ENCODE peak calls at places on chromosomes 6 and 20, in four cellular contexts. One of them, this sample, is unnamed.
A peak's percentile ranks its signal among the peaks of the same experiment; 100 is the strongest.

GRCh38 chr20:41798926-41799502 is 180.8 kb upstream of the CHD6 start:
- DNase-seq in astrocyte: no peak
- DNase-seq in lower lobe of right lung: no peak
- DNase-seq in GM23338: peak; percentile 42
- DNase-seq in this sample: no peak

GRCh38 chr20:16368645-16369292 is 204.5 kb downstream of the KIF16B start:
- DNase-seq in astrocyte: peak; percentile 47
- DNase-seq in lower lobe of right lung: no peak
- DNase-seq in GM23338: peak; percentile 23
- DNase-seq in this sample: no peak

GRCh38 chr6:25452027-25452426 is 172.9 kb downstream of the CARMIL1 start:
- DNase-seq in astrocyte: no peak
- DNase-seq in lower lobe of right lung: no peak
- DNase-seq in GM23338: no peak
- DNase-seq in this sample: no peak

GRCh38 chr6:13248053-13248452 is 80.3 kb downstream of the TBC1D7 start:
- DNase-seq in astrocyte: peak; percentile 81
- DNase-seq in lower lobe of right lung: no peak
- DNase-seq in GM23338: peak; percentile 47
- DNase-seq in this sample: peak; percentile 21

GRCh38 chr6:22363966-22364296 is 67.1 kb upstream of the PRL start:
- DNase-seq in astrocyte: no peak
- DNase-seq in lower lobe of right lung: no peak
- DNase-seq in GM23338: no peak
- DNase-seq in this sample: no peak

GRCh38 chr20:63463400-63464288 is 8.8 kb downstream of the KCNQ2 start:
- DNase-seq in astrocyte: no peak
- DNase-seq in lower lobe of right lung: no peak
- DNase-seq in GM23338: no peak
- DNase-seq in this sample: no peak

GRCh38 chr6:144434308-144434990 is 149.3 kb downstream of the UTRN start:
- DNase-seq in astrocyte: peak; percentile 84
- DNase-seq in lower lobe of right lung: no peak
- DNase-seq in GM23338: no peak
- DNase-seq in this sample: peak; percentile 32

GRCh38 chr20:35617397-35618031 is 1.9 kb downstream of the SPAG4 start:
- DNase-seq in astrocyte: peak; percentile 28
- DNase-seq in lower lobe of right lung: peak; percentile 58
- DNase-seq in GM23338: peak; percentile 88
- DNase-seq in this sample: peak; percentile 32

GRCh38 chr6:30836431-30836866 is 47.9 kb upstream of the DDR1 start:
- DNase-seq in astrocyte: peak; percentile 71
- DNase-seq in lower lobe of right lung: no peak
- DNase-seq in GM23338: no peak
- DNase-seq in this sample: no peak

GRCh38 chr6:10962673-10963072 is 75.8 kb downstream of the SYCP2L start:
- DNase-seq in astrocyte: peak; percentile 77
- DNase-seq in lower lobe of right lung: no peak
- DNase-seq in GM23338: no peak
- DNase-seq in this sample: no peak

GRCh38 chr6:148398244-148398643 is 55.6 kb downstream of the SASH1 start:
- DNase-seq in astrocyte: no peak
- DNase-seq in lower lobe of right lung: no peak
- DNase-seq in GM23338: no peak
- DNase-seq in this sample: no peak

GRCh38 chr20:56163806-56164205 is 84.7 kb upstream of the MC3R start:
- DNase-seq in astrocyte: no peak
- DNase-seq in lower lobe of right lung: no peak
- DNase-seq in GM23338: no peak
- DNase-seq in this sample: no peak

GRCh38 chr20:18313410-18313809 is 25.1 kb downstream of the ZNF133 start:
- DNase-seq in astrocyte: no peak
- DNase-seq in lower lobe of right lung: no peak
- DNase-seq in GM23338: no peak
- DNase-seq in this sample: no peak

GRCh38 chr6:70474751-70475150 is 61.4 kb downstream of the FAM135A start:
- DNase-seq in astrocyte: peak; percentile 31
- DNase-seq in lower lobe of right lung: no peak
- DNase-seq in GM23338: peak; percentile 78
- DNase-seq in this sample: no peak

GRCh38 chr6:67792996-67793395 is 842.1 kb upstream of the ADGRB3 start:
- DNase-seq in astrocyte: no peak
- DNase-seq in lower lobe of right lung: no peak
- DNase-seq in GM23338: no peak
- DNase-seq in this sample: no peak

GRCh38 chr20:38162149-38162548 is 2.9 kb downstream of the TGM2 start:
- DNase-seq in astrocyte: no peak
- DNase-seq in lower lobe of right lung: no peak
- DNase-seq in GM23338: no peak
- DNase-seq in this sample: no peak

GRCh38 chr6:1679691-1680068 is 70.0 kb downstream of the FOXC1 start:
- DNase-seq in astrocyte: peak; percentile 68
- DNase-seq in lower lobe of right lung: no peak
- DNase-seq in GM23338: no peak
- DNase-seq in this sample: no peak

GRCh38 chr20:50344232-50345071 is 153.8 kb downstream of the CEBPB start:
- DNase-seq in astrocyte: no peak
- DNase-seq in lower lobe of right lung: no peak
- DNase-seq in GM23338: peak; percentile 64
- DNase-seq in this sample: no peak

GRCh38 chr20:38338849-38339520 is 7.3 kb upstream of the LBP start:
- DNase-seq in astrocyte: no peak
- DNase-seq in lower lobe of right lung: no peak
- DNase-seq in GM23338: peak; percentile 87
- DNase-seq in this sample: no peak

GRCh38 chr6:3956054-3956453 is 106.9 kb downstream of the FAM50B start:
- DNase-seq in astrocyte: no peak
- DNase-seq in lower lobe of right lung: no peak
- DNase-seq in GM23338: no peak
- DNase-seq in this sample: no peak

GRCh38 chr6:145953200-145953599 is 11.0 kb downstream of the SHPRH start:
- DNase-seq in astrocyte: peak; percentile 19
- DNase-seq in lower lobe of right lung: no peak
- DNase-seq in GM23338: no peak
- DNase-seq in this sample: no peak

DNA sequence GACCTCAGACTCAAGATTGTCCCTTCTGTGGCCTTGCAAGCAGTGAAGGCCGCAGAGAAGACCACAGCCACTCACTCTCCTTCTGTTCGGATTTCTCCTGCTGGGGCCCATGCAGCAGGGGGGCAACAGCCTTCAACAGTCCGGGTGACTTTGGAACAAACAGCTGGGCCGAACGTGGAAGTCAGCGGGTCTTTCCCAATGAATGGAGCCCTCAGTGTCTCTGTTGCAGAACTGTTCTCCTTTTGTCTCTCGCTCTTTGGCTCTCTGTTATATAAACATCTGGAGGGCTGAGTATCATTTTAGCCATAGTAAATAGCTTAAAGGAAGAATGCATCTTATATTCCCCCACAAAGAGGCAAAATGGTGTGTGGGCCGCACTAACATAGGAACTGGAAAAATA is 136.7 kb upstream of the RALGAPA2 start:
- DNase-seq in astrocyte: no peak
- DNase-seq in lower lobe of right lung: no peak
- DNase-seq in GM23338: no peak
- DNase-seq in this sample: no peak
- H3K4me3 ChIP-seq in astrocyte: no peak overlapping the region
- H3K4me3 ChIP-seq in lower lobe of right lung: no peak overlapping the region
- H3K4me3 ChIP-seq in GM23338: no peak overlapping the region
- H3K4me3 ChIP-seq in this sample: no peak overlapping the region

GRCh38 chr6:82078286-82078908 is 169.1 kb downstream of the IBTK start:
- DNase-seq in astrocyte: no peak
- DNase-seq in lower lobe of right lung: no peak
- DNase-seq in GM23338: no peak
- DNase-seq in this sample: no peak

GRCh38 chr6:82072771-82073170 is 174.8 kb downstream of the IBTK start:
- DNase-seq in astrocyte: peak; percentile 82
- DNase-seq in lower lobe of right lung: no peak
- DNase-seq in GM23338: no peak
- DNase-seq in this sample: peak; percentile 76

GRCh38 chr6:82080767-82081166 is 166.8 kb downstream of the IBTK start:
- DNase-seq in astrocyte: peak; percentile 29
- DNase-seq in lower lobe of right lung: no peak
- DNase-seq in GM23338: no peak
- DNase-seq in this sample: no peak

GRCh38 chr6:82073484-82073883 is 174.1 kb downstream of the IBTK start:
- DNase-seq in astrocyte: no peak
- DNase-seq in lower lobe of right lung: no peak
- DNase-seq in GM23338: no peak
- DNase-seq in this sample: no peak

GRCh38 chr6:82076855-82077254 is 170.7 kb downstream of the IBTK start:
- DNase-seq in astrocyte: no peak
- DNase-seq in lower lobe of right lung: no peak
- DNase-seq in GM23338: no peak
- DNase-seq in this sample: no peak
- TF ChIP-seq CTCF in astrocyte: no peak
- TF ChIP-seq CTCF in lower lobe of right lung: no peak
- TF ChIP-seq CTCF in GM23338: no peak
- TF ChIP-seq CTCF in this sample: no peak

DNA sequence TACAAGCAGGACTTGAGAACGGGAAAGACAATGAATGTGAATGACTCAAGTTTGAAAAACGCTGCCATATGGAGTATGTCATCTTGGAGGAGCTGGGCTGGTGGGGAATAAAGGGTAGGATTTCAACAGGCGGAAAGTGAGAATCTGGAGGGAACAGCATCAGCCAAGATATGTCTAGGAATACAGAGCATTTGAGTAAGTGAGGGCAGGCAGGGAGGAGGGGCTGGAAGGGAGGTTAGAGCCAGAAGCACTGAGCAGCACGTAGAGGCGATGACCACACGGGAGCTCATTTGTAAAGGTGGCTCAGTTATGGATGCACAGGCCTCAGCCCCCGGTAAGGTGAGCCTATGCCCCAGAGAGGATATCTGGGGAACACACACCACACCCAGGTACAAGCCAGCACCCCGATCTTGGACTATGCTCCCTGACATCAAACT is 115.1 kb downstream of the ZMYND8 start:
- DNase-seq in astrocyte: peak; percentile 96
- DNase-seq in lower lobe of right lung: no peak
- DNase-seq in GM23338: no peak
- DNase-seq in this sample: no peak
- H3K36me3 ChIP-seq in astrocyte: peaks cover 16% of the 10 kb centered on the region
- H3K36me3 ChIP-seq in lower lobe of right lung: peaks cover 64% of the 10 kb centered on the region
- H3K36me3 ChIP-seq in GM23338: peaks cover 42% of the 10 kb centered on the region
- H3K36me3 ChIP-seq in this sample: peaks cover 1% of the 10 kb centered on the region

GRCh38 chr20:43188234-43188653 is 1.5 kb downstream of the PTPRT start:
- DNase-seq in astrocyte: no peak
- DNase-seq in lower lobe of right lung: no peak
- DNase-seq in GM23338: no peak
- DNase-seq in this sample: no peak
- H3K4me3 ChIP-seq in astrocyte: no peak overlapping the region
- H3K4me3 ChIP-seq in lower lobe of right lung: peak overlapping the region; percentile 6
- H3K4me3 ChIP-seq in GM23338: no peak overlapping the region
- H3K4me3 ChIP-seq in this sample: no peak overlapping the region

DNA sequence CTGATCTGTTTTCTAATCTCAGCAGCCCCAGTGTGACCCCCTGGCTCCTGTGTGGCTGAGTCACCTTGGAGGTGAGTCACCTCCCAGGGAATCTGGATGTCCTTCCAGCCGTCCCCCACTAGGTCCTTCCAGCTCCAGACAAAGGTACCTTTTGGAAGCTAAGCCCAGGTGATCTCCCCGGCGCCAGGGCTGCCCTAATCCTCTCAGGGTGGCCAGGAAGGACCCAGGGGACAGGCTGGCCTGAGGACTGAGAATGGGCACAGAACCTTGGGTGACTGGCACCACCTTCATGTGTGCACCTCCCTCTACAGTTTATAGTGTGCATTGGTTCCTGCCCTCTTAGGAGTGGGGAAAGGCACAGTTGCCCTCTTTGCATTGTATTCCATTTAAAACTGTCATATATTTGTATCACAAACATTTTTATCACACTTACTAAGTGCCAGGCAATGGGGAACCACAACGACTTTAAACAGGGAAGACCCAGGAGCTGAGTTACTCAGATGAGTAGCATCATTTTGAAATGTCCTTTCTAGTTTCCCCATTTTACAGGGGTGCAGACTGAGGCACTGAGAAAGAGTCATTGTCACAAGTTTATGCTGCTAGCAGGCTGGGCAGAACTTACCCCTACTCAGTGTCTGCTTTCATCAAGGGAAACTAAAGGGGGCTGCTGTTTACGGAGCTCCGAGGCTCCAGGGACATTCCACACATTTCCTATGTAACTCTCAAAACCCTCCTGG is 2.6 kb upstream of the BPIFB4 start:
- DNase-seq in astrocyte: no peak
- DNase-seq in lower lobe of right lung: no peak
- DNase-seq in GM23338: peak; percentile 48
- DNase-seq in this sample: no peak
- TF ChIP-seq CTCF in astrocyte: no peak
- TF ChIP-seq CTCF in lower lobe of right lung: no peak
- TF ChIP-seq CTCF in GM23338: peak; percentile 71
- TF ChIP-seq CTCF in this sample: no peak

GRCh38 chr20:6579417-6579816 is 188.1 kb upstream of the BMP2 start:
- DNase-seq in astrocyte: no peak
- DNase-seq in lower lobe of right lung: no peak
- DNase-seq in GM23338: no peak
- DNase-seq in this sample: no peak
- H3K36me3 ChIP-seq in astrocyte: no peaks in the 10 kb centered on the region
- H3K36me3 ChIP-seq in lower lobe of right lung: no peaks in the 10 kb centered on the region
- H3K36me3 ChIP-seq in GM23338: no peaks in the 10 kb centered on the region
- H3K36me3 ChIP-seq in this sample: no peaks in the 10 kb centered on the region

GRCh38 chr6:111805511-111806181 is 67.6 kb downstream of the FYN start:
- DNase-seq in astrocyte: peak; percentile 96
- DNase-seq in lower lobe of right lung: no peak
- DNase-seq in GM23338: no peak
- DNase-seq in this sample: peak; percentile 88
- H3K4me3 ChIP-seq in astrocyte: peak overlapping the region; percentile 31
- H3K4me3 ChIP-seq in lower lobe of right lung: no peak overlapping the region
- H3K4me3 ChIP-seq in GM23338: no peak overlapping the region
- H3K4me3 ChIP-seq in this sample: no peak overlapping the region

DNA sequence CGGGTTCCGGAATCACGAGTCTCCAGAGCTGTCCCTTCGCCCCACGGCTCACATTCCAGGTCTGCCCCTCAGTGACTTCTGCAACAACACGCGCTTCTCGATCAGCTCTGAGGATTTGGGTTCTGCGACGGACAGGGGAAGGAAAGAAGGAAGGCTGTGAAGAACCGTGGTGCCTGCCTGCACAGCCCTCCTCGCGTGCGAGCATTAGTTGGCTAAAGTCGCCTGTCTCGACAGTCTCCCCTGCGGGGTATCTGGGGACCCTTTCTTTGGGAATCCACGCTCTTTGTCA is 23.1 kb downstream of the VPS52 start:
- DNase-seq in astrocyte: peak; percentile 25
- DNase-seq in lower lobe of right lung: no peak
- DNase-seq in GM23338: no peak
- DNase-seq in this sample: no peak
- TF ChIP-seq CTCF in astrocyte: peak; percentile 9
- TF ChIP-seq CTCF in lower lobe of right lung: peak; percentile 13
- TF ChIP-seq CTCF in GM23338: no peak
- TF ChIP-seq CTCF in this sample: no peak